ENCODE peak calls at places on chromosomes 7 and 10, in five cellular contexts. T is A549, H is brain microvascular endothelial cell, B is thyroid gland, F is OCI-LY7. V is an unnamed sample.

GRCh38 chr7:151725844-151726770 is 150.8 kb downstream of the PRKAG2 start:
- DNase-seq in T (no peak), H (no peak), B (no peak), F (no peak), V (no peak)

GRCh38 chr10:125836746-125837145 is 13.4 kb downstream of the BCCIP start:
- DNase-seq in T (no peak), H (no peak), B (no peak), F (no peak), V (no peak)

GRCh38 chr10:59362991-59363390 is 642 bp upstream of the FAM13C start:
- DNase-seq in T (no peak), H (peak), B (peak), F (no peak), V (no peak)

GRCh38 chr7:74612015-74612829 is 45.3 kb upstream of the GTF2I start:
- DNase-seq in T (no peak), H (peak), B (peak), F (no peak), V (no peak)

GRCh38 chr10:36188054-36188453 is 546.0 kb upstream of the FZD8 start:
- DNase-seq in T (no peak), H (no peak), B (no peak), F (no peak), V (no peak)

GRCh38 chr7:157784114-157784835 is 447.5 kb downstream of the DNAJB6 start:
- DNase-seq in T (no peak), H (no peak), B (no peak), F (no peak), V (no peak)

GRCh38 chr7:55477781-55478374 is 94.4 kb downstream of the VOPP1 start:
- DNase-seq in T (no peak), H (peak), B (no peak), F (no peak), V (peak)

GRCh38 chr10:85614981-85615380 is 751.6 kb downstream of the GRID1 start:
- DNase-seq in T (no peak), H (no peak), B (no peak), F (no peak), V (no peak)

GRCh38 chr10:132861884-132862461 is 76.0 kb upstream of the NKX6-2 start:
- DNase-seq in T (no peak), H (no peak), B (no peak), F (no peak), V (no peak)

GRCh38 chr7:137590686-137591255 is 247.2 kb upstream of the PTN start:
- DNase-seq in T (no peak), H (no peak), B (peak), F (no peak), V (no peak)

GRCh38 chr10:3782456-3783312 is 2.3 kb downstream of the KLF6 start:
- DNase-seq in T (no peak), H (peak), B (peak), F (peak), V (peak)

GRCh38 chr10:201328-201771 is 66.1 kb downstream of the ZMYND11 start:
- DNase-seq in T (no peak), H (no peak), B (peak), F (no peak), V (no peak)

GRCh38 chr10:99945286-99945685 is 64.5 kb downstream of the DNMBP start:
- DNase-seq in T (peak), H (peak), B (peak), F (no peak), V (peak)

GRCh38 chr10:124641282-124642075 is 102.7 kb downstream of the FAM53B start:
- DNase-seq in T (no peak), H (peak), B (peak), F (no peak), V (peak)

GRCh38 chr7:50505553-50505952 is 55.4 kb upstream of the FIGNL1 start:
- DNase-seq in T (no peak), H (no peak), B (no peak), F (no peak), V (no peak)

GRCh38 chr10:48442090-48442808 is 135.8 kb downstream of the MAPK8 start:
- DNase-seq in T (no peak), H (no peak), B (no peak), F (no peak), V (no peak)

GRCh38 chr7:33726582-33726981 is 178.8 kb upstream of the BMPER start:
- DNase-seq in T (no peak), H (no peak), B (no peak), F (no peak), V (no peak)

GRCh38 chr10:72612203-72612826 is 13.6 kb downstream of the MICU1 start:
- DNase-seq in T (no peak), H (no peak), B (peak), F (no peak), V (no peak)

GRCh38 chr10:48545462-48546145 is 59.3 kb downstream of the ARHGAP22 start:
- DNase-seq in T (no peak), H (no peak), B (no peak), F (no peak), V (no peak)

GRCh38 chr7:6226194-6226799 is 46.1 kb downstream of the CYTH3 start:
- DNase-seq in T (no peak), H (no peak), B (no peak), F (no peak), V (peak)

GRCh38 chr7:96679886-96680285 is 29.8 kb downstream of the SEM1 start:
- DNase-seq in T (no peak), H (no peak), B (no peak), F (no peak), V (no peak)

DNA sequence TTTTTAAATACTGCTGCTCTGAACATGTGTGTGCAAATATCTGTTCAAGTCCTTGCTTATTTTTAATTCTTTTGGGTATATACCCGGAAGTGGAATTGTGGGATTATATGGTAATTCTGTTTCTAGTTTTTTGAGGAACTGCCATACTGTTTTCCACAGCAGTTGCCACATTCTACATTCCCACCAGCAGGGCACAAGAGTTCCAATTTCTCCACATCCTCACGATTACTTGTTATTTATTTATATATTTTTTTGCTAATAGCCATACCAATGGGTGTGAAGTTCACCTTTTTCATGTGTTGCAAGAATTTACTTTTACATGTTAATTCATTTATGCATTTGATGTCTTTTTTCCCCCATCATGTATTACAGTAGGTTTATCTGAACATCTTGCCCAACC is 79.6 kb upstream of the CXCL12 start:
- DNase-seq in T (no peak), H (no peak), B (no peak), F (no peak), V (no peak)
- TF ChIP-seq CTCF in T (no peak), H (no peak), B (no peak), F (no peak), V (peak)

GRCh38 chr10:114682121-114682520 is 24.0 kb upstream of the ABLIM1 start:
- DNase-seq in T (no peak), H (no peak), B (no peak), F (no peak), V (no peak)

GRCh38 chr10:114683593-114683992 is 25.5 kb upstream of the ABLIM1 start:
- DNase-seq in T (no peak), H (no peak), B (no peak), F (no peak), V (no peak)

GRCh38 chr10:114684085-114684821 is 26.2 kb upstream of the ABLIM1 start:
- DNase-seq in T (peak), H (no peak), B (peak), F (no peak), V (no peak)

GRCh38 chr10:114682532-114682931 is 24.5 kb upstream of the ABLIM1 start:
- DNase-seq in T (no peak), H (no peak), B (no peak), F (no peak), V (no peak)

DNA sequence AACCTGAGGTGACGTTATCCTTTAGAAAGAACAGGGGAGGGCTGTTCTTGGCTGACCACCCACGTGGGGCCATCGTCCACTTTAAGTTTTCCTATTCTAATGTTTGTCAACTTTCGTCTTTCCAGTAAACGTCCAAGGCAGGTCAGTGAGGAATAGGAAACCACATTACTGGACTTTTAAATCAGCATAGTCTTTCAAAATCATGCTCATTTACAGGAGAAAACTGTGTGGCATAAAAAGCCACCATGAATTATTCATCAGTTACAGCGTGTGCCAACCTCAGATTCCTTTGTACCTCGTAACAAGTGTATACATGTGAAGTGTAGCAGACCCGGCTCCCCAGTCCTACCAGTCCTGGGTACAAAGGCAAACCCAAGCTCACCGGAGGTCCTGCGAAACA is 25.1 kb upstream of the ABLIM1 start:
- DNase-seq in T (no peak), H (no peak), B (no peak), F (no peak), V (no peak)
- H3K4me3 ChIP-seq in T (peak), H (no peak), B (no peak), F (no peak), V (no peak)

DNA sequence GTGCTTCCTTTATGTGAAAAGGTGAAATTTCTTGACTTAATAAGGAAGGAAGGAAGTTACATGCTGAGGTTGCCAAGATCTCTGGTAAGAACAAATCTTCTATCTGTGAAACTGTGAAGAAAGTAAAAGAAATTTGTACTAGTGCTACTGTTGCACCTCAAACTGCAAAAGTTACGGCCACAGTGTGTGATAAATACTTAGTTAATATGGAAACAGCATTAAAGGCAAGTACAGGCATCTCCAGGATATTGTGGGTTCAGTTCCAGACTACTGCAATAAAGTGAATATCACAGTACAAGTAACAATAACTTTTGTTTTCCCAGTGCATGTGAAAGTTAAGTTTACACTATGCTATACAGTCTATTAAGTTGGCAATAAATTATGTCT is 22.8 kb upstream of the ZNF282 start:
- DNase-seq in T (no peak), H (no peak), B (no peak), F (no peak), V (no peak)
- TF ChIP-seq CTCF in T (no peak), H (no peak), B (no peak), F (no peak), V (no peak)

GRCh38 chr7:116215550-116215949 is 5.2 kb downstream of the TES start:
- DNase-seq in T (no peak), H (peak), B (no peak), F (no peak), V (no peak)

GRCh38 chr7:116218747-116219146 is 8.4 kb downstream of the TES start:
- DNase-seq in T (no peak), H (no peak), B (no peak), F (no peak), V (no peak)

GRCh38 chr7:116216956-116217570 is 6.7 kb downstream of the TES start:
- DNase-seq in T (no peak), H (no peak), B (no peak), F (no peak), V (no peak)

GRCh38 chr7:116219288-116219687 is 8.9 kb downstream of the TES start:
- DNase-seq in T (no peak), H (no peak), B (no peak), F (no peak), V (no peak)

GRCh38 chr7:116218051-116218645 is 7.8 kb downstream of the TES start:
- DNase-seq in T (no peak), H (peak), B (no peak), F (no peak), V (peak)
- H3K4me3 ChIP-seq in T (peak), H (no peak), B (no peak), F (no peak), V (no peak)

GRCh38 chr7:95478139-95479037 is 7.4 kb upstream of the ASB4 start:
- DNase-seq in T (peak), H (peak), B (peak), F (no peak), V (no peak)
- TF ChIP-seq CTCF in T (peak), H (peak), B (no peak), F (peak), V (peak)

GRCh38 chr7:112199672-112200071 is 6.5 kb downstream of the DOCK4 start:
- DNase-seq in T (no peak), H (no peak), B (no peak), F (no peak), V (no peak)

GRCh38 chr7:112195717-112196116 is 10.5 kb downstream of the DOCK4 start:
- DNase-seq in T (no peak), H (no peak), B (no peak), F (no peak), V (no peak)

GRCh38 chr7:112201839-112202238 is 4.4 kb downstream of the DOCK4 start:
- DNase-seq in T (no peak), H (no peak), B (no peak), F (no peak), V (no peak)

GRCh38 chr7:112201421-112201820 is 4.8 kb downstream of the DOCK4 start:
- DNase-seq in T (no peak), H (peak), B (no peak), F (no peak), V (no peak)

DNA sequence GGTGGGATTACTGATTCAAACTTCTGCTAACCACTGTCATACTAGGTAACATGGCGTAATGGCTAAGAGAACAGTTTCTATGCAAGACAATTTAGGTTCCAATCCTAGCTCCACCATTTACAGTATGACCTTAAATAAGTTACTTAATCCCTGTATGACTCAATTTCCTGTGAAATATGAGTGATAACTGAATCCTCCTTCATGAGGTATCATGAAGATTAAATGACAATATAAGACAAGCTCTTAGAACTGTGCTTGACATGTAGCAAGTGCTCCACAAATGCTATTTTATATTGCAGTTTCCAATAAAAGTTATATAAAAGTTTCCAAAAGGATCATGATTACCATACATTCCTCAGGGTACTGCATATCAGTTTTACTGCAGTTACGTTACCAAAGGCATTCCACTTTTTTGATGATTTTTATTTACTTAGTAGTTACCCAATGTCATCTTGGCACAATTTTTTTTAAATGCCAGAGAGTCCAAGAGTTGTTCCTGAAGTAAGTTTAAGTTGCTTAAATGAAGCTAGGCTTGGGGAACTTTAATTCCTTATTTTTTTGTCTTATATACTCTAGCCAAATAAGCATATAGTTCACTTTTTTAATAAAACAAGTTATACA is 7.1 kb downstream of the DOCK4 start:
- DNase-seq in T (no peak), H (no peak), B (no peak), F (no peak), V (peak)
- H3K4me3 ChIP-seq in T (no peak), H (no peak), B (no peak), F (no peak), V (no peak)

GRCh38 chr10:44513592-44513991 is 128.7 kb upstream of the CXCL12 start:
- DNase-seq in T (no peak), H (peak), B (no peak), F (no peak), V (peak)
- TF ChIP-seq CTCF in T (no peak), H (peak), B (no peak), F (no peak), V (peak)

DNA sequence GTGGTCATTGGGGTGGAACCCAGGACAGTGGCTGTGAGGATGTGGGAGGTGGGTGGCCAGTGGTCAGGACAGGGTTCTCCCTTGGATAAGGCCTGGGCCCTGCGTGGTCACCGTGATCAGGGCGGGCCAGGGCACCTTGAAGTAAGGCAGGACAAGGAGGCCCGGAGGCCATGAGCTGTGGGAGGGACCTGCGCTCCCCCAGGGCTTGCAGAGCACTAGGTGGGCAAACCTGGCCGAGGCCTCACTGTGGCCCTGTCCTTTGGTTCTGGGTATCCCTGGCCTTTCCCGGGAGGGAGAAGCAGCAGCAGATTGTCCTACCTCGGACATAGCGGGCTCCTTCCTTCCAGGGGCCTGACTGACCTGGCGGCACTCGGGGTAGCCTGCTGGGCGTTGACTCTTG is 144.8 kb upstream of the RET start:
- DNase-seq in T (no peak), H (no peak), B (no peak), F (no peak), V (no peak)
- H3K4me3 ChIP-seq in T (no peak), H (no peak), B (no peak), F (no peak), V (no peak)

GRCh38 chr10:118017071-118017740 is 29.5 kb downstream of the RAB11FIP2 start:
- DNase-seq in T (no peak), H (no peak), B (no peak), F (no peak), V (no peak)

GRCh38 chr10:118017850-118018249 is 28.9 kb downstream of the RAB11FIP2 start:
- DNase-seq in T (no peak), H (no peak), B (peak), F (no peak), V (no peak)

GRCh38 chr10:118020365-118020764 is 26.4 kb downstream of the RAB11FIP2 start:
- DNase-seq in T (no peak), H (no peak), B (no peak), F (no peak), V (no peak)
- TF ChIP-seq CTCF in T (no peak), H (no peak), B (no peak), F (no peak), V (no peak)

V was measured in AG09309.